ENCODE peak calls at places on chromosome 2, in six cellular contexts. F is neuronal stem cell, Y is H1, N is H9, T is mesendoderm, B is trophoblast cell. R is an unnamed sample.

GRCh38 chr2:117856415-117857210 is 42.1 kb downstream of the DDX18 start:
- DNase-seq in F (no peak), Y (peak), N (no peak), T (peak), B (no peak), R (peak)

GRCh38 chr2:233841183-233841582 is 13.2 kb downstream of the HJURP start:
- DNase-seq in F (no peak), Y (peak), N (no peak), T (no peak), B (no peak), R (no peak)

GRCh38 chr2:36676364-36676763 is 20.1 kb upstream of the VIT start:
- DNase-seq in F (no peak), Y (no peak), N (no peak), T (no peak), B (no peak), R (no peak)

GRCh38 chr2:86793752-86794151 is 3.0 kb upstream of the CD8A start:
- DNase-seq in F (no peak), Y (no peak), N (no peak), T (no peak), B (no peak), R (no peak)

GRCh38 chr2:11932896-11933295 is 186.5 kb downstream of the LPIN1 start:
- DNase-seq in F (no peak), Y (no peak), N (no peak), T (no peak), B (no peak), R (no peak)

GRCh38 chr2:27322301-27322765 is 564 bp downstream of the MPV17 start:
- DNase-seq in F (no peak), Y (no peak), N (no peak), T (peak), B (peak), R (peak)

GRCh38 chr2:25290811-25291510 is 50.8 kb downstream of the DNMT3A start:
- DNase-seq in F (no peak), Y (no peak), N (no peak), T (no peak), B (no peak), R (no peak)

GRCh38 chr2:30405266-30405592 is 41.8 kb upstream of the LCLAT1 start:
- DNase-seq in F (no peak), Y (no peak), N (no peak), T (no peak), B (no peak), R (peak)

GRCh38 chr2:240455719-240456606 is 20.5 kb downstream of the GPC1 start:
- DNase-seq in F (no peak), Y (peak), N (no peak), T (no peak), B (peak), R (peak)

GRCh38 chr2:102304711-102305591 is 6.4 kb upstream of the IL1RL1 start:
- DNase-seq in F (no peak), Y (no peak), N (no peak), T (no peak), B (no peak), R (peak)

GRCh38 chr2:224469374-224469964 is 67.6 kb upstream of the FAM124B start:
- DNase-seq in F (no peak), Y (no peak), N (no peak), T (peak), B (no peak), R (no peak)

GRCh38 chr2:61536086-61536722 is 2.0 kb downstream of the XPO1 start:
- DNase-seq in F (no peak), Y (no peak), N (no peak), T (no peak), B (no peak), R (peak)

GRCh38 chr2:99938250-99938649 is 204.1 kb downstream of the AFF3 start:
- DNase-seq in F (no peak), Y (no peak), N (no peak), T (no peak), B (no peak), R (no peak)

GRCh38 chr2:80016166-80016565 is 288.4 kb downstream of the LRRTM1 start:
- DNase-seq in F (no peak), Y (no peak), N (no peak), T (no peak), B (no peak), R (no peak)

DNA sequence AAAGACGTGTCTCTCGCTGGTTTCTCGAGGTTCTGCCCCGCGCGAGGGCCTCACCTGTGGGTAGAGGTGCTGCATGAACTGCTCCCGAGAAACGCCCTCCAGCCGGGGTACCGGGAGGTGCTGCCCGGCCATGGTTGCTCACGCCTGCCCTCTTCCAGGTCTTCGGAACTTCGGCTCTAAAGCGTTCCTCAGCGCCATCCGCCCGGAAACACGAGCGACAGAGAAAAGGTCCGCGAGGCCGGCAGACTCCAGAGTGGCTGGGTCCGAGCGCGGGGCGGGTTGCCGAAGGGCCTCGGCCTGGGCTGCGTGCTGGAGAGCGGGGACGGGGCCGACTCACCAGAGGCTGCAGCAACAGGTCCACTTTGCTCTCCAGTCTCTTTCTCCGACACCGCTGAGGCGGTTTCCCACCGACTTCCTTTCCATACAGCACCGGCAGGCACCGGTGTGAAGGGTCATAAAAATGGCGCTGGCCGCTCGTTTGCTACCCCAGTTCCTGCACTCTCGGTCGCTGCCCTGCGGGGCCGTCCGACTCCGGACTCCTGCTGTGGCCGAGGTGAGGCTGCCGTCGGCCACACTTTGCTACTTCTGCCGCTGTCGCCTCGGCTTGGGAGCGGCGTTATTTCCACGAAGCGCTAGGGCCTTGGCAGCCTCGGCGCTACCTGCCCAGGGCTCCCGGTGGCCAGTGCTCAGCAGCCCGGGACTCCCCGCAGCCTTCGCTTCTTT is at the start of the genes MAIP1 and TYW5:
- DNase-seq in F (peak), Y (peak), N (peak), T (peak), B (peak), R (peak)
- H4K8ac ChIP-seq in F (peak), Y (peak), N (no peak), T (peak), B (peak), R (peak)

DNA sequence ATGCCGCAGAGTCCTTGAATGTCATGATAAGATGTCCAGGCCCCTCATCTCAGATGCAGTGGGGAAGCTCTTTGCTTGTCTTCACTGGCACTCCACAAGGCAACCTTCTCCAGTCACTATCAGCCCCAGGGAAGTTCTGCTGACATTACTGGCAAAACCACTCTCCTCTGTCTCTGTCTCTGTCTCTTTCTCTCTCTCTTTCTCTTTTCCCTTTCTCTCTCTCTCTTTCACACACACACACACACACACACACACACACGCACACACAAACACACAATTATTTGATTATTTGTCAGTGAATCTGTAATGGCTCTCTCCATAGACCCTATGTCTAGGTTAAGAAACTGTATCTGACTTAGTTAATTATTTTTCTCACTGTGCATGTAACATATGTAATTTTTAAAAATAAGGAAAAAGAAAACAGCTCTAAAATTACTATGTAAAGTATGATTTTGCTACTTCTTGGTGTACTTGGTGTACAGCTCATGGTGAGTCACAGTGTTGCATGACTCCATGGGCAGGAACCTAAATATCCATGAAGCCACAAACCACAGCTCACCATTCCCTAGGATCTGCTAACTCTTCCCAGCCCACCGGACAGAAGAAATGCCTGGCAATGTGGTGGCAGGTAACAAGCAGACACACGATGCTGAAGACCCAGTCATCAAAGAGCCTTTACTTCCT is 594.9 kb upstream of the ID2 start:
- DNase-seq in F (no peak), Y (no peak), N (no peak), T (no peak), B (no peak), R (peak)
- H4K8ac ChIP-seq in F (no peak), Y (no peak), N (no peak), T (no peak), B (no peak), R (peak)

GRCh38 chr2:48943436-48943835 is 187.9 kb upstream of the LHCGR start:
- DNase-seq in F (no peak), Y (no peak), N (no peak), T (no peak), B (no peak), R (peak)

GRCh38 chr2:48948400-48949110 is 193.0 kb upstream of the LHCGR start:
- DNase-seq in F (no peak), Y (no peak), N (no peak), T (no peak), B (no peak), R (no peak)

GRCh38 chr2:48946444-48947048 is 191.0 kb upstream of the LHCGR start:
- DNase-seq in F (peak), Y (no peak), N (peak), T (peak), B (no peak), R (peak)

GRCh38 chr2:48941908-48942307 is 186.4 kb upstream of the LHCGR start:
- DNase-seq in F (no peak), Y (no peak), N (no peak), T (no peak), B (no peak), R (no peak)

DNA sequence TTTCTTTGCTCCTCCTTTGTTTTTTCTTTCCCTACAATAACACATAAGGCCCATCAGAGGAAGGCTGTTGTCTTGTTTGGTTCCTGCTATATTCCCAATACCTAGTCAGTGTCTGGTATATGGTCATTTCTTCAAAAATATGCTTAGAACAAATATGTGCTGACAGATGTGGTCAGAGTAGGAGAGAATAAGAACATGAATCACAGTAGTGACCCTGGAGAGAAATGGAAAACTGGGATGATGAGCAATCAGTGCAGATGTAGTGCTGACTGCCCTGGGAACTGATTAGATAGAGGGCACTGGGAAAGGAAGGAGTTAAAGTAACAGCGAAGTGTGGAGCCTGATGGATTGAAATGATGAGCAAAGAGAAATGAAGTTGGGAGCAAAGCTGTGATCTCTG is 189.4 kb upstream of the LHCGR start:
- DNase-seq in F (no peak), Y (no peak), N (no peak), T (no peak), B (no peak), R (no peak)
- H4K8ac ChIP-seq in F (no peak), Y (no peak), N (no peak), T (no peak), B (no peak), R (no peak)

DNA sequence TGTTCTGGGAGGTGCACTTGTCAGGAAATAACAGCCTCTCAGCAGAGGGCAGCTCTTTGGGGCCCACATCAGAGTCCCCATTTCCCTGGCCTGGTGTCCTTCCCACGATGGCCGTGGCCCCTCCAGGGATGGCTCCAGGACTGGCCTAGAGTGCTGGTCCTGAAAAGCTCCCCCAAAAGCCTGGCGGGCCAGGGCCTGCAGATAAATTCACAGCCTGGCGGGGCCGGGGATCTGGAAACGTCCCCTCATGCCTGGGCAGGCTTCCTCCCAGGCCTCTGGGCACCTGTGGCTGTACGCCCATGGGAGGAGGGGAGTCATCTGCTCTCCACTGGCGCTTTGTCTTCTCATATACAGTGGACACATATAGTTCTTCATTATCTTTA is 52.6 kb upstream of the HS6ST1 start:
- DNase-seq in F (no peak), Y (no peak), N (no peak), T (no peak), B (no peak), R (no peak)
- H4K8ac ChIP-seq in F (no peak), Y (peak), N (no peak), T (no peak), B (no peak), R (no peak)

GRCh38 chr2:98444436-98445166 is at the start of gene INPP4A:
- DNase-seq in F (peak), Y (peak), N (peak), T (peak), B (peak), R (peak)
- H4K8ac ChIP-seq in F (no peak), Y (peak), N (no peak), T (no peak), B (peak), R (peak)

GRCh38 chr2:133248264-133248663 is 320.0 kb downstream of the NCKAP5 start:
- DNase-seq in F (no peak), Y (no peak), N (no peak), T (no peak), B (no peak), R (no peak)
- H4K8ac ChIP-seq in F (no peak), Y (no peak), N (no peak), T (no peak), B (no peak), R (no peak)

DNA sequence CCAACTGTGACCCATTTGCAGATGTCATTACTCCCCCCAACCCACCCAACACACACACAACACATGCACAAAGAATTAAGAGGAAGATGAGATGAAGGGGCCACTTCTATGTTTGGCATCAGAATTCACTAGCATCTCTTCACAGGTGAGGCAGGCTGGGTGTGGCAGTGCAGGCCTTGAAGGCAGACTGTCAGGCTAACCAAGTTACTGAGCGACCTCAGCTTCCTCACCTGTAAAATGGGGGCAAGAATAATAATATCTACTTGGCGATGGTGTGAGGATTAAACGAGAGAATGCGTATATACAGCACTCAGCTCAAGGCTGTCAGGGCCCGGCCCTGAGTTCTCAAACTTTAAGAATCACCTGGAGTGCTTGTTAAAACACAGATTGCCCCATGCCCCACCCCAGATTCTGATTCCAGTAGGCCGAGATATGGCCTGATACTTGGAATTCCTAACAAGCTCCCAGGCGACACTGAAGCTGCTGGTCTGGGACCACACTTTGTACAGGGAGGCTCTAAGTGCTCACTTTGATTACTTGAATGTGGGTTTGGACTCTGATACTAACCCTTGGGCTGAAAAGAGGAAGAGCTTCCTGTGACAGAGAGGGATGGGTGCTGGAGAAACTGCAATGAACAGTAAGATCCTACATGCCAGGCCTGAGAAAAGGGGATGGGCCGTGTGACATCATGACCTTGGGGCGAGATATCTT is 1.1 kb downstream of the ACTG2 start:
- DNase-seq in F (no peak), Y (no peak), N (no peak), T (no peak), B (peak), R (no peak)
- H4K8ac ChIP-seq in F (no peak), Y (no peak), N (no peak), T (no peak), B (no peak), R (no peak)

R was measured in mesenchymal stem cell.